ENCODE peak calls at places on chromosomes 4 and X, in five cellular contexts. One of them, this sample, is unnamed.

GRCh38 chr4:112885897-112886296 is 163.6 kb upstream of the ANK2 start:
- DNase-seq in adrenal gland: no peak
- DNase-seq in AG10803: no peak
- DNase-seq in BE2C: no peak
- DNase-seq in heart left ventricle: no peak
- DNase-seq in this sample: no peak

GRCh38 chr4:145545538-145546224 is 64.0 kb downstream of the SMAD1 start:
- DNase-seq in adrenal gland: no peak
- DNase-seq in AG10803: peak
- DNase-seq in BE2C: no peak
- DNase-seq in heart left ventricle: no peak
- DNase-seq in this sample: no peak

GRCh38 chr4:128606173-128606572 is 203.3 kb upstream of the JADE1 start:
- DNase-seq in adrenal gland: peak
- DNase-seq in AG10803: peak
- DNase-seq in BE2C: no peak
- DNase-seq in heart left ventricle: no peak
- DNase-seq in this sample: no peak

GRCh38 chr4:69697536-69697935 is 44.5 kb upstream of the UGT2A1 start:
- DNase-seq in adrenal gland: no peak
- DNase-seq in AG10803: no peak
- DNase-seq in BE2C: no peak
- DNase-seq in heart left ventricle: no peak
- DNase-seq in this sample: no peak

GRCh38 chr4:75745192-75745591 is 20.8 kb downstream of the USO1 start:
- DNase-seq in adrenal gland: no peak
- DNase-seq in AG10803: peak
- DNase-seq in BE2C: no peak
- DNase-seq in heart left ventricle: no peak
- DNase-seq in this sample: no peak

GRCh38 chr4:170854097-170854496 is 764.3 kb upstream of the AADAT start:
- DNase-seq in adrenal gland: no peak
- DNase-seq in AG10803: no peak
- DNase-seq in BE2C: no peak
- DNase-seq in heart left ventricle: no peak
- DNase-seq in this sample: no peak

GRCh38 chr4:105978684-105979296 is 83.5 kb downstream of the NPNT start:
- DNase-seq in adrenal gland: no peak
- DNase-seq in AG10803: peak
- DNase-seq in BE2C: peak
- DNase-seq in heart left ventricle: peak
- DNase-seq in this sample: peak

GRCh38 chrX:86171366-86171765 is 23.1 kb downstream of the DACH2 start:
- DNase-seq in adrenal gland: no peak
- DNase-seq in AG10803: peak
- DNase-seq in BE2C: no peak
- DNase-seq in heart left ventricle: no peak
- DNase-seq in this sample: peak

GRCh38 chrX:69314436-69315348 is 149.4 kb upstream of the PJA1 start:
- DNase-seq in adrenal gland: no peak
- DNase-seq in AG10803: no peak
- DNase-seq in BE2C: no peak
- DNase-seq in heart left ventricle: no peak
- DNase-seq in this sample: no peak

GRCh38 chr4:77284036-77284435 is 127.0 kb downstream of the CCNG2 start:
- DNase-seq in adrenal gland: no peak
- DNase-seq in AG10803: peak
- DNase-seq in BE2C: no peak
- DNase-seq in heart left ventricle: no peak
- DNase-seq in this sample: no peak

GRCh38 chr4:125749354-125749753 is 434.6 kb downstream of the FAT4 start:
- DNase-seq in adrenal gland: no peak
- DNase-seq in AG10803: no peak
- DNase-seq in BE2C: no peak
- DNase-seq in heart left ventricle: no peak
- DNase-seq in this sample: no peak

GRCh38 chr4:98352403-98352802 is 91.2 kb downstream of the RAP1GDS1 start:
- DNase-seq in adrenal gland: no peak
- DNase-seq in AG10803: peak
- DNase-seq in BE2C: no peak
- DNase-seq in heart left ventricle: no peak
- DNase-seq in this sample: no peak

GRCh38 chr4:16269742-16270522 is 43.7 kb upstream of the TAPT1 start:
- DNase-seq in adrenal gland: no peak
- DNase-seq in AG10803: peak
- DNase-seq in BE2C: no peak
- DNase-seq in heart left ventricle: no peak
- DNase-seq in this sample: no peak

GRCh38 chr4:153468587-153468986 is 2.4 kb downstream of the TMEM131L start:
- DNase-seq in adrenal gland: no peak
- DNase-seq in AG10803: no peak
- DNase-seq in BE2C: peak
- DNase-seq in heart left ventricle: no peak
- DNase-seq in this sample: no peak

GRCh38 chr4:136106753-136107152 is 1425.5 kb downstream of the PCDH18 start:
- DNase-seq in adrenal gland: no peak
- DNase-seq in AG10803: no peak
- DNase-seq in BE2C: no peak
- DNase-seq in heart left ventricle: no peak
- DNase-seq in this sample: no peak

GRCh38 chrX:130263016-130263415 is 5.7 kb downstream of the ZNF280C start:
- DNase-seq in adrenal gland: no peak
- DNase-seq in AG10803: peak
- DNase-seq in BE2C: no peak
- DNase-seq in heart left ventricle: no peak
- DNase-seq in this sample: no peak
- TF ChIP-seq CTCF in adrenal gland: no peak
- TF ChIP-seq CTCF in AG10803: peak
- TF ChIP-seq CTCF in BE2C: no peak
- TF ChIP-seq CTCF in heart left ventricle: no peak
- TF ChIP-seq CTCF in this sample: no peak

GRCh38 chrX:30488092-30488491 is 89.5 kb downstream of the TASL start:
- DNase-seq in adrenal gland: no peak
- DNase-seq in AG10803: peak
- DNase-seq in BE2C: no peak
- DNase-seq in heart left ventricle: no peak
- DNase-seq in this sample: no peak

GRCh38 chrX:30495468-30495867 is 82.1 kb downstream of the TASL start:
- DNase-seq in adrenal gland: no peak
- DNase-seq in AG10803: no peak
- DNase-seq in BE2C: no peak
- DNase-seq in heart left ventricle: no peak
- DNase-seq in this sample: no peak

GRCh38 chrX:30489323-30489722 is 88.2 kb downstream of the TASL start:
- DNase-seq in adrenal gland: no peak
- DNase-seq in AG10803: no peak
- DNase-seq in BE2C: no peak
- DNase-seq in heart left ventricle: no peak
- DNase-seq in this sample: no peak

DNA sequence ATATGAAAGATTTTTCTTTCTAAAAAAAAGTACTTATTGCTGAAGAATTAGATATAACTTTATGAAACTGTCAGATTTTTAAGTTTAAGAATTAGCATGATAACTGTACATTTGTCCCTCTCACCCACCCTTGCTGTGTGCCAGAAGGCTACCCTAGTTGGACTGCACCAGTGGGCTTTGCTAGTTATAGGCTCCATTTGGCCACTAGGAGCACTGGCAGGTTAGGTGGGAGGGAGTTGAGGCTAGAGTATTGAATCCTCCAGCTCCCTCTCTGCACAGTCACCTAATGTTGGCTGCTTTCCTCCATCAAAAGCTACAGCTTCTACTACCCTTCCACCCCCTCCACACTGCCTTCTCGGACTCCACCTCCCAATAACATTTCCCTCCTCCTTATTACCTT is 84.2 kb downstream of the TASL start:
- DNase-seq in adrenal gland: no peak
- DNase-seq in AG10803: no peak
- DNase-seq in BE2C: no peak
- DNase-seq in heart left ventricle: no peak
- DNase-seq in this sample: no peak
- TF ChIP-seq CTCF in adrenal gland: no peak
- TF ChIP-seq CTCF in AG10803: no peak
- TF ChIP-seq CTCF in BE2C: no peak
- TF ChIP-seq CTCF in heart left ventricle: no peak
- TF ChIP-seq CTCF in this sample: no peak

DNA sequence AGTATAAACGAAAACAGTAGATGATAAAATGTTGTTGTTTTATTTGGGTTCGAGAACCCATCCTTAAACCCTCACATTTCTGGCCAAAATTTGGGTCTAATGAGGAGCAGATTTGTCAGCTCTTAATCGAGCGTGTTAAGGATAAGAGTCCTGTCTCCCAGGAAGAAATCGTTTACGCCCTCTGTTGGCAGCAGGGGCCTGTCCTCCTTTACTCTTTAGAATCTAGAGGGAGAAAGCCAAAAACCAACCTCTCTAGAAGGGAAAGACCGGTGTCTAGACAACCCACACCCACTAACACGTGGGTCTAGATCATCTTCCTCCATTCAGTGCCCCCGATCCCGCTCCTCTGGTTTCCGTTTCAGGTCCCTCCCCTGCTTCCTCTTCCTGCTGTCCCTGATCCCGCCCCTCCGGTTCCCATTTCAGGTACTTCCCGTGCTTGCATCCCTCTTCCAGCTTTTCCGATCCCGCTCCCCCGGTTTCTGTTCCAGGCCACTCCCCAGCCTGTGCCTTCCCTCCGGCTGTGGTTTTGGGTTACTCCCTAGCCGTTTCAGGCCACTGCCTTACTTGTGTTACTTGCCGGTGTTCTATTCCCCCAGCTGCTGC is 339.1 kb downstream of the PAPSS1 start:
- DNase-seq in adrenal gland: no peak
- DNase-seq in AG10803: peak
- DNase-seq in BE2C: no peak
- DNase-seq in heart left ventricle: no peak
- DNase-seq in this sample: no peak
- TF ChIP-seq CTCF in adrenal gland: no peak
- TF ChIP-seq CTCF in AG10803: peak
- TF ChIP-seq CTCF in BE2C: peak
- TF ChIP-seq CTCF in heart left ventricle: no peak
- TF ChIP-seq CTCF in this sample: no peak

DNA sequence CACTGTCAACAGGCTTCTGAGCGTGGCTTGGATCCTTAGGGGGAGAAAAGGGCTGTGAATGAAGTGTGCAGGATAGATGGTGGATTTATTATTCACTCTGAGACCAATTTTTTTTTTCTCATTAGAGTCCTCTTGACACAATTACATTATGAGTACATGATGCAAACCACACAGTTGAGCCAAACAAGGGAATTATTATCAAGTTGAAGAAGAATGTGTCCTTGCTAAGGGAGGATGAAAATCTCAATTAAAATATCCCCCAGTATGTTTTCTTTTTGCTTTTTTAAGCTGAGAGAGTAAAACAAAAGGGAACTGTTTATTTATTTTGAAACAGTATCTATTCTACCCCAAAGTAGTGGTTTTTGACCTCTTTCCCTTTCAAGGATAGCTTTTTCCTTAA is 40.4 kb downstream of the RPS3A start:
- DNase-seq in adrenal gland: no peak
- DNase-seq in AG10803: no peak
- DNase-seq in BE2C: no peak
- DNase-seq in heart left ventricle: no peak
- DNase-seq in this sample: no peak
- TF ChIP-seq CTCF in adrenal gland: no peak
- TF ChIP-seq CTCF in AG10803: no peak
- TF ChIP-seq CTCF in BE2C: no peak
- TF ChIP-seq CTCF in heart left ventricle: no peak
- TF ChIP-seq CTCF in this sample: no peak